ENCODE peak calls at places on chromosomes 12 and 14, in ten cellular contexts. U is ascending aorta, Q is endothelial cell of umbilical vein, M is spleen, S is iPS DF 6.9, J is colonic mucosa, V is A549, Z is right cardiac atrium, T is neuronal stem cell, G is body of pancreas. H is an unnamed sample. For H3K4me1 and H3K9me3, the result is how much of the 10 kb centered on the place peaks cover.

GRCh38 chr12:107462428-107463332 is 222.9 kb upstream of the PWP1 start:
- DNase-seq in U (no peak), J (no peak), Q (no peak), S (no peak), M (no peak), Z (no peak), G (no peak), V (no peak), T (no peak), H (no peak)

GRCh38 chr14:94394594-94395305 is 6.3 kb upstream of the SERPINA1 start:
- DNase-seq in M (peak), T (no peak), G (no peak), S (no peak), Z (peak), U (peak), J (no peak), Q (no peak), V (no peak), H (peak)

GRCh38 chr14:43640718-43641267 is 866.3 kb downstream of the FSCB start:
- DNase-seq in J (no peak), M (no peak), T (no peak), Z (no peak), S (no peak), U (no peak), Q (no peak), G (no peak), V (no peak), H (no peak)

GRCh38 chr14:43894534-43894933 is 612.5 kb downstream of the FSCB start:
- DNase-seq in U (no peak), V (peak), G (no peak), S (peak), Q (no peak), Z (no peak), T (no peak), M (no peak), J (no peak), H (no peak)

GRCh38 chr14:89327771-89328212 is 89.2 kb downstream of the FOXN3 start:
- DNase-seq in G (no peak), Z (no peak), U (no peak), S (no peak), T (no peak), Q (no peak), M (no peak), V (no peak), J (no peak), H (no peak)

GRCh38 chr12:2613674-2614073 is 181.1 kb upstream of the FKBP4 start:
- DNase-seq in Q (peak), M (no peak), J (no peak), T (no peak), Z (peak), U (no peak), V (peak), G (no peak), S (no peak), H (no peak)

GRCh38 chr12:120879102-120879501 is 25.1 kb downstream of the SPPL3 start:
- DNase-seq in T (no peak), S (no peak), Z (no peak), U (no peak), M (no peak), J (no peak), G (no peak), V (no peak), Q (no peak), H (no peak)

GRCh38 chr12:20154060-20154459 is 214.3 kb upstream of the PDE3A start:
- DNase-seq in S (no peak), M (no peak), G (no peak), T (no peak), Q (no peak), U (no peak), Z (no peak), J (no peak), V (no peak), H (no peak)

GRCh38 chr12:131333136-131333535 is 377.8 kb upstream of the SFSWAP start:
- DNase-seq in Z (no peak), J (no peak), M (no peak), S (no peak), G (no peak), U (no peak), Q (no peak), T (no peak), V (no peak), H (no peak)

GRCh38 chr14:65255029-65255545 is 152.8 kb upstream of the MAX start:
- DNase-seq in G (no peak), J (no peak), S (no peak), Z (no peak), V (peak), Q (no peak), U (no peak), M (no peak), T (no peak), H (no peak)

GRCh38 chr12:2733493-2734252 is 61.1 kb upstream of the FKBP4 start:
- DNase-seq in J (no peak), T (no peak), Z (no peak), M (no peak), V (peak), G (no peak), Q (no peak), S (no peak), U (no peak), H (no peak)

GRCh38 chr12:52347546-52348510 is 19.5 kb downstream of the KRT85 start:
- DNase-seq in M (peak), V (no peak), G (no peak), J (no peak), U (no peak), T (no peak), S (no peak), Q (no peak), Z (no peak), H (no peak)

GRCh38 chr12:79487386-79488110 is 203.2 kb downstream of the PAWR start:
- DNase-seq in M (no peak), S (no peak), U (no peak), T (no peak), J (no peak), G (no peak), Q (no peak), Z (no peak), V (no peak), H (no peak)

GRCh38 chr14:105862581-105863239 is 336.3 kb downstream of the TMEM121 start:
- DNase-seq in G (no peak), M (peak), T (no peak), S (no peak), V (no peak), Q (no peak), U (no peak), Z (no peak), J (no peak), H (no peak)

GRCh38 chr14:94050231-94050880 is 24.2 kb downstream of the OTUB2 start:
- DNase-seq in Q (no peak), U (no peak), T (no peak), M (peak), V (no peak), Z (peak), G (peak), S (no peak), J (no peak), H (peak)

GRCh38 chr12:45988259-45988658 is 2.1 kb downstream of the SCAF11 start:
- DNase-seq in J (no peak), Q (no peak), G (no peak), M (no peak), S (no peak), U (no peak), V (no peak), Z (no peak), T (no peak), H (no peak)

GRCh38 chr14:85421166-85421877 is 108.6 kb upstream of the FLRT2 start:
- DNase-seq in J (no peak), V (peak), Q (no peak), S (no peak), Z (no peak), G (no peak), T (no peak), M (no peak), U (no peak), H (no peak)

GRCh38 chr12:12004524-12004923 is 66.2 kb upstream of the BCL2L14 start:
- DNase-seq in G (no peak), M (no peak), U (no peak), Z (no peak), V (no peak), T (no peak), Q (no peak), J (no peak), S (no peak), H (no peak)

GRCh38 chr12:55548756-55549155 is 646 bp upstream of the OR6C4 start:
- DNase-seq in V (no peak), T (no peak), Q (no peak), S (no peak), U (no peak), G (no peak), M (no peak), Z (no peak), J (no peak), H (no peak)

GRCh38 chr12:24993756-24994155 is 44.9 kb upstream of the BCAT1 start:
- DNase-seq in M (no peak), Q (no peak), Z (no peak), T (no peak), J (no peak), U (no peak), S (no peak), G (no peak), V (no peak), H (no peak)

GRCh38 chr12:47277972-47278448 is 198.3 kb upstream of the AMIGO2 start:
- DNase-seq in Q (peak), S (no peak), U (no peak), M (no peak), J (no peak), Z (no peak), T (no peak), G (no peak), V (peak), H (no peak)

GRCh38 chr14:29242755-29243340 is 476.3 kb downstream of the FOXG1 start:
- DNase-seq in J (no peak), S (no peak), U (no peak), G (no peak), M (no peak), Q (peak), V (no peak), Z (no peak), T (no peak), H (no peak)

GRCh38 chr12:75812341-75813018 is 219.1 kb downstream of the PHLDA1 start:
- DNase-seq in U (no peak), V (no peak), M (no peak), T (no peak), G (no peak), Q (no peak), J (no peak), Z (no peak), S (no peak), H (no peak)

GRCh38 chr14:102527255-102528232 is 18.0 kb upstream of the ANKRD9 start:
- DNase-seq in U (no peak), T (no peak), J (peak), G (no peak), Z (no peak), Q (no peak), S (no peak), V (peak), M (no peak), H (no peak)

GRCh38 chr12:92821142-92821541 is 108.0 kb downstream of the EEA1 start:
- DNase-seq in M (no peak), Q (peak), S (no peak), V (no peak), Z (no peak), J (no peak), G (no peak), U (no peak), T (no peak), H (no peak)

GRCh38 chr12:3263939-3264699 is 186.9 kb downstream of the TSPAN9 start:
- DNase-seq in Q (no peak), S (no peak), T (no peak), V (no peak), M (no peak), J (no peak), U (no peak), Z (peak), G (no peak), H (peak)

GRCh38 chr12:102479099-102479887 is 1.1 kb downstream of the IGF1 start:
- DNase-seq in Z (no peak), V (no peak), G (no peak), Q (no peak), M (no peak), T (no peak), S (no peak), U (no peak), J (no peak), H (no peak)

GRCh38 chr12:10097521-10097920 is 1.3 kb downstream of the CLEC1A start:
- DNase-seq in M (no peak), T (no peak), Z (no peak), Q (peak), U (no peak), V (no peak), S (no peak), J (no peak), G (no peak), H (no peak)

GRCh38 chr12:45705404-45705803 is 24.1 kb upstream of the ARID2 start:
- DNase-seq in T (no peak), U (no peak), G (no peak), J (no peak), V (no peak), M (no peak), Q (no peak), S (no peak), Z (no peak), H (no peak)

GRCh38 chr12:54125950-54126695 is 62.7 kb downstream of the SMUG1 start:
- DNase-seq in J (no peak), M (peak), V (no peak), U (no peak), T (no peak), Z (peak), S (no peak), Q (no peak), G (peak), H (no peak)

GRCh38 chr12:60101715-60102114 is 505.9 kb downstream of the SLC16A7 start:
- DNase-seq in U (no peak), Q (no peak), V (no peak), G (no peak), S (no peak), T (no peak), J (no peak), Z (no peak), M (no peak), H (no peak)

GRCh38 chr12:14769462-14769836 is 33.8 kb downstream of the WBP11 start:
- DNase-seq in T (no peak), Z (peak), V (peak), U (no peak), Q (no peak), S (no peak), M (peak), J (peak), G (peak), H (peak)

GRCh38 chr12:26658991-26659390 is 174.0 kb downstream of the ITPR2 start:
- DNase-seq in G (no peak), Z (no peak), Q (no peak), M (no peak), T (no peak), V (no peak), S (no peak), J (no peak), U (no peak), H (no peak)

GRCh38 chr14:29370024-29370423 is 557.6 kb downstream of the PRKD1 start:
- DNase-seq in G (no peak), M (no peak), Z (no peak), T (no peak), U (no peak), J (no peak), Q (no peak), V (no peak), S (no peak), H (no peak)

GRCh38 chr14:70882771-70883492 is 24.3 kb upstream of the PCNX1 start:
- DNase-seq in J (no peak), Z (no peak), G (no peak), U (no peak), M (no peak), S (no peak), T (no peak), Q (peak), V (no peak), H (no peak)
- H3K4me1 ChIP-seq in J (under half), Z (under half), G (under half), U (under half), M (half or more), S (under half), T (under half), Q (under half), V (under half), H (under half)

GRCh38 chr12:68236421-68237059 is 10.9 kb upstream of the IL26 start:
- DNase-seq in M (no peak), S (no peak), T (no peak), Q (peak), Z (no peak), V (no peak), U (no peak), J (no peak), G (peak), H (no peak)

GRCh38 chr12:68237068-68237467 is 11.5 kb upstream of the IL26 start:
- DNase-seq in M (no peak), J (no peak), G (no peak), U (no peak), Q (no peak), Z (no peak), V (no peak), T (no peak), S (no peak), H (no peak)

GRCh38 chr12:68239309-68239708 is 13.7 kb upstream of the IL26 start:
- DNase-seq in S (no peak), U (no peak), T (no peak), J (no peak), Z (no peak), M (no peak), V (no peak), G (no peak), Q (no peak), H (no peak)

GRCh38 chr12:68235576-68235975 is 10.0 kb upstream of the IL26 start:
- DNase-seq in Z (no peak), S (no peak), M (no peak), T (no peak), Q (no peak), J (no peak), G (no peak), U (no peak), V (no peak), H (no peak)

DNA sequence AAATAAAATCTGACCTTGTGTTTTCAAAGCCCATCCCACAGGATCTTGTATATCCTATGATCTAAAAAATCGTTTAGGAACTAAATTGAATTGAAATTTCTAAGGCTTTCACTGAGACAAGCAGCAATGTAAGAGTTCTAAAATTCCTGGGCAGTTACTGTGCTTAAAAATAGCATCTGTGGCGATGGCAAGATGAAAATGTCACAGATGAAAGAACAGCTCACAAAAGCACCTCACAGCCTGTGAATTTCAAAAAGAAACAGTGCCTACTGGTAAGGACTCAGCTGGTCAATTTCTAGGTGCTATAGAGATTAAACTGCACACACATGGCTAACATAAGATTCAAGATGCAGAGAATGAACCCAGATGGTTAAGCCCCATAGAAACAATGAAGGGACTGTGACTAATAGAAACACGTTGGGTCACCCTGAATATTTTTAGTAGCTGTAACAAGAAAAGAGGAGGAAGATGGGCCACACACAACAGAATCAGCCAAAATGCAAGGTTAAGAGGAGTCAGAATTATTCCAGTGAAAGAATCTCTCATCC is 12.0 kb upstream of the IL26 start:
- DNase-seq in U (no peak), J (no peak), Q (no peak), T (no peak), V (no peak), M (no peak), G (no peak), S (no peak), Z (no peak), H (no peak)
- H3K4me3 ChIP-seq in U (no peak), J (no peak), Q (no peak), T (no peak), V (no peak), M (no peak), G (no peak), S (no peak), Z (no peak), H (no peak)

GRCh38 chr14:104220225-104221070 is 82.1 kb downstream of the KIF26A start:
- DNase-seq in Q (no peak), Z (no peak), U (no peak), G (no peak), V (no peak), J (no peak), S (no peak), M (peak), T (no peak), H (no peak)
- H3K9me3 ChIP-seq in Q (under half), Z (under half), U (under half), G (under half), V (under half), J (under half), S (under half), M (under half), T (under half), H (under half)

DNA sequence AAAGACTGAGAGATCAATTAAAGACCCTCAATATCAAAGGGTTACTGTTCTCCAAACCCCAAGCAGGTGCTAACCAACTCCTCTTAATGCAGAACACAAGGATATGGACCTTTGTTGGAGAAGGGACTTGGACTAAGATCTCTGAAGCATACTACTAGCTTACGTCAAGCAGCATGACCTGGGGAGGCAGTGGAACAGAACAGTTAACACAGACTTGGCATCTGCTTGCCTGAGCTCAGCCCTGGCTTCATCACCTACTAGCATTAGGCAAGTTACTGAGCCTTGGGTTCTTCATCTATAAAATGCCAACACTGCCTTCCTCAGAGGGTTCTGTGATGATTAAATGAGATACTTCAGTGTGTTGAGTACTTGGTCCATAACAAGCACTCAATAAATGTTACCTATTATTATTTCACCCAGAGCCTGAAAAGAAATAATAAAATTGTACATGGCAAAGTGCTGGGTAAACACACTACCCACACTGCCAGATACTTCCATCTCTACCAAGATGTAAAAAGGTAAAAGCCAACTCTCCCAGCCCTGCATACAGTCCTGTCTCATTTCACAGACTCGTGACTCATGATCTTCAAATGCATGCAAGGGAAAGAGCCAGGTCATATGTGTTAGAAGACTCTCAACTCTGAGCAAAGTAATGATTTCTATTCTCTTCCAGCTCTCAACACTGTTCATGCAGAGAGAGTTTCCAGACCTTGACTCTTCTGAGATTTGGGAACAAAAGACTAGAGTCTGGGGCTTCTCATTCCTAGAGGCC is 39.7 kb downstream of the FMNL3 start:
- DNase-seq in V (no peak), T (no peak), S (no peak), U (no peak), Z (no peak), M (no peak), J (no peak), G (no peak), Q (no peak), H (no peak)
- H3K4me1 ChIP-seq in V (under half), T (under half), S (under half), U (under half), Z (under half), M (half or more), J (under half), G (under half), Q (half or more), H (half or more)

H was measured in left ventricle myocardium inferior.